ENCODE peak calls at places on chromosomes 1 and 21, in six cellular contexts. D is neuronal stem cell, E is H9, Y is H1, C is IMR-90, H is mesenchymal stem cell. O is an unnamed sample.

GRCh38 chr1:205662135-205662725 is 18.1 kb downstream of the SLC45A3 start:
- DNase-seq in Y (no peak), C (no peak), E (no peak), H (no peak), D (no peak), O (no peak)

GRCh38 chr1:50774759-50775351 is 185.2 kb downstream of the FAF1 start:
- DNase-seq in E (no peak), C (peak), D (peak), Y (no peak), H (peak), O (peak)

GRCh38 chr1:92030701-92031107 is 919 bp downstream of the EPHX4 start:
- DNase-seq in H (peak), D (no peak), Y (no peak), E (no peak), C (peak), O (peak)

GRCh38 chr1:205516362-205516761 is 11.9 kb downstream of the CDK18 start:
- DNase-seq in Y (no peak), E (no peak), H (no peak), D (no peak), C (no peak), O (no peak)

GRCh38 chr1:20575544-20576056 is 13.3 kb upstream of the CDA start:
- DNase-seq in D (no peak), C (no peak), H (no peak), Y (no peak), E (no peak), O (no peak)

GRCh38 chr1:20760322-20760721 is 26.8 kb downstream of the HP1BP3 start:
- DNase-seq in E (no peak), C (no peak), D (no peak), Y (no peak), H (no peak), O (no peak)

GRCh38 chr1:245614986-245615385 is 460.2 kb downstream of the KIF26B start:
- DNase-seq in C (no peak), D (no peak), Y (no peak), H (no peak), E (no peak), O (no peak)

GRCh38 chr1:21217812-21218596 is 41.3 kb upstream of the EIF4G3 start:
- DNase-seq in Y (no peak), H (peak), E (peak), D (no peak), C (peak), O (peak)

GRCh38 chr1:221716713-221717490 is 25.0 kb downstream of the DUSP10 start:
- DNase-seq in H (peak), D (no peak), C (no peak), E (no peak), Y (no peak), O (no peak)

GRCh38 chr1:184416476-184416875 is 29.6 kb downstream of the C1orf21 start:
- DNase-seq in Y (no peak), D (no peak), E (no peak), C (peak), H (no peak), O (no peak)

DNA sequence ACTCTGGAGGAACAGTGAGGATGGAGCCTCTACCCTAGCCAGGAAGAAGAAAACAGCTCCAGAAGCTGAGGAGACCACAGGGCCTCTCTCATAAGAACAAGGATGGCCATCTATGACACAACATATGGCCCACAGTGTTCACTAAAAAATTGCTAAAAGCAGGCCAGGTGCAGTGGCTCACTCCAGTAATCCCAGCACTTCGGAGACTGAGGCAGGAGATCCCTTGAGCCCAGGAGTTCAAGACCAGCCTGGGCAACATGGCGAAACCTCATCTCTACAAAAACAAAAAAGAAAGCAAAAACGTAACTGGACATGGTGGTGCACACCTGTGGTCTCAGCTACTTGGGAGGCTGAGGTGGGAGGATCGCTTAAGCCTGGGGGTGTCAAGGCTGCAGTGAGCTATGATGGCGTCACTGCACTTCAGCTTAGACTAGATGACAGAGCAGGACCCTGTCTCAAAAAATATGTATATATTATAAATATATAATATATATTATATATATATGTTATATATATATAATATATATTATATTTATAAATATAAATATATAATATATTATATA is 103.1 kb downstream of the TOMM20 start:
- DNase-seq in Y (no peak), C (no peak), D (no peak), E (no peak), H (no peak), O (no peak)
- H3K14ac ChIP-seq in Y (no peak), C (no peak), D (no peak), E (no peak), H (no peak), O (no peak)

GRCh38 chr21:42925114-42925907 is at the start of gene ERVH48-1:
- DNase-seq in E (peak), Y (no peak), D (no peak), C (peak), H (peak), O (peak)

GRCh38 chr21:42921912-42922311 is 3.5 kb downstream of the ERVH48-1 start:
- DNase-seq in Y (no peak), H (no peak), D (no peak), E (no peak), C (no peak), O (no peak)

GRCh38 chr21:42924433-42924751 is 1.0 kb downstream of the ERVH48-1 start:
- DNase-seq in E (no peak), C (no peak), H (no peak), Y (no peak), D (no peak), O (no peak)

GRCh38 chr21:42922918-42923317 is 2.5 kb downstream of the ERVH48-1 start:
- DNase-seq in C (no peak), Y (no peak), D (no peak), H (no peak), E (no peak), O (no peak)

GRCh38 chr21:42923553-42924432 is 1.6 kb downstream of the ERVH48-1 start:
- DNase-seq in E (peak), Y (peak), D (peak), H (peak), C (peak), O (peak)
- H2AK5ac ChIP-seq in E (no peak), Y (peak), D (no peak), H (peak), C (peak), O (peak)

GRCh38 chr1:182071924-182072323 is 10.4 kb upstream of the ZNF648 start:
- DNase-seq in E (no peak), Y (no peak), C (no peak), D (no peak), H (no peak), O (no peak)

GRCh38 chr1:182066934-182067333 is 5.4 kb upstream of the ZNF648 start:
- DNase-seq in E (no peak), D (no peak), C (no peak), Y (no peak), H (no peak), O (no peak)

GRCh38 chr1:182065126-182065845 is 3.8 kb upstream of the ZNF648 start:
- DNase-seq in H (no peak), C (no peak), Y (no peak), E (no peak), D (no peak), O (peak)

GRCh38 chr1:182064611-182065010 is 3.1 kb upstream of the ZNF648 start:
- DNase-seq in H (no peak), C (no peak), D (no peak), E (no peak), Y (no peak), O (peak)

DNA sequence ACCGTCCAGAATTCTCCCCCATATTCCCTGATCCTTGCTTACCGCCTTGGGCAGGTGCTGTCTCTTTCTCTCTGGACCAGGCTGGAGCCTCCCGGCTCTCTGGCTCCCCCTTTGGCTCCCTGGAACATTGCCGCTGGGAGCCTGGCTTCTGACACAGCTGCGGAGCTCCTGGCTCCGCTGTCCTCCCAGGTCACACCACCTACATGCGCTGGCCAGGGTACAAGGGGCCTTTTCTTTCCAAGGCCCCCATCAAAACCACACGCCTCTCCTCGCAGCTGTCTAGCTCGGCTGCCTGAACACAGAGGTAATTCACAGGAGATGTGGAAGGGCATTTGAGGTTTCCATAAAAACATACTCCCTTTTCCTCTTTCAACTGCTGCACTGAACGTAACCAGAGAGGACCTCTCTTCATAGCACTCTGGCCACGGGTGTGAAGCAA is 7.5 kb upstream of the ZNF648 start:
- DNase-seq in E (peak), H (peak), C (peak), Y (peak), D (peak), O (peak)
- H2AFZ ChIP-seq in E (peak), H (no peak), C (no peak), Y (peak), D (peak), O (no peak)

DNA sequence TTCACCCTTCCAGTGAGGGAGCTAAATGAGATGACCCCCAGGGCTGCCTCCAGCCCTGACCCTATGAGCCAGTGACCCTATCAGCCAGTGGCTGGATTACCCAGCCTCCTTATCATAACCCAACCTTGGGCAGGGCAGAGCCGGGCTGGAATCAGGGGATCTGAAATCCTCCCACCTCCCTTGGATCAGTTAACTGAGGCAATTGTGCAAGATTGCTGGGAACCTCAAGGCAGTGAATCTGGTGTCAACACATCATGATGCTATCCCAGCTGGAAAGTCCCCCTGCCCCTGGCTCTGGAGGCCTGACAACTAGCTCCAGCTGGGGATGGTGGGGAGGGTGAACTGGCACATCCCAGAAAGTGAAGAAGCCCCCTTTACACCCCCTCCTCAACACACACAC is 6.4 kb upstream of the TSPAN1 start:
- DNase-seq in E (no peak), D (no peak), Y (no peak), H (peak), C (peak), O (no peak)
- H3K14ac ChIP-seq in E (no peak), D (no peak), Y (no peak), H (no peak), C (no peak), O (no peak)

DNA sequence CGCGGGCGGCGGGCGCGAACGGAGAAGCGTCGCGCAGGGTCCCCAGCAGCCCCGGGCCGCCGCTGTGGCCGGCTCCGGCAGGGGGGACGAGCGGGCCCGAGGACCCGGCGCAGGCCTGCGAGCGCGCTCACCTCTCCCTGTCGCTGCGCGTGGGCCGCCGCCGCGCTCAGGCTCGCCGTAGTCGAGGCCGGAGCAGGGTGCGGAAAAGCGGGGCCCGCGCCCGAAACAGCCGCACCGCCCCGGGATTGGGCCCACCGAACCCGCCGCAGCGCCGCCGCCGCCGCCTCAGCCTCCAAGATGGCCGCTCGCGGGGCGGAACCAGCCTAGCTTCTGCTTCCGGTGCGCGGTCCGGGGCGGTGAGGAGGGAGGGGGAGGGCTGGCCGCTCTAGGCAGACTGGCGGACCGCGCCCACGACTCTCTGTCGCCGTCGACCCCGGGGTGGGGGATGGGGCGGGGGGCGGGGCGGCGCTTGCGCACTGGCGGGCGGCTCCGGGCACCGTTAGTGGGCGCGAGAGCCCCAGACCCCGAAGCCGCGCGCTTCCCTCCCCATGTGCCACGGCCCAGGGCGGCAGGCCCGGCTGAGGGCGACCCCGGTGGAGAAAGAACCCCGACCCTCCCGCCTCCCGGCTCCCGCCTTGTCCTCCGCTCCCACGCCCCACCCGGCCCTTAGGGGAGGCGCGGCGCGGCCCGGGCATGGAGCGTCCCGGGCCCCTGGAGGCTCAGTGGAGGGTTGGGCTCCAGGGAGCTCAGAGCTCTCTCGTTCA is at the start of gene UBE2J2:
- DNase-seq in Y (peak), C (peak), E (peak), D (peak), H (peak), O (peak)
- H2AK5ac ChIP-seq in Y (no peak), C (peak), E (no peak), D (peak), H (peak), O (peak)

O was measured in trophoblast cell.